ENCODE peak calls at places on chromosomes 3 and 15, in five cellular contexts. E is Right ventricle myocardium superior; G is CD4-positive, CD25-positive, alpha-beta regulatory T cell; I is IMR-90; A is CD4-positive, alpha-beta memory T cell. R is an unnamed sample.

GRCh38 chr3:24832878-24833277 is 338.2 kb upstream of the THRB start:
- DNase-seq in I (no peak), G (no peak), A (no peak), E (no peak), R (no peak)

GRCh38 chr3:23916886-23917815 is at the start of the genes NKIRAS1 and RPL15:
- DNase-seq in G (peak), A (peak), E (peak), I (peak), R (peak)

GRCh38 chr3:44995142-44995770 is 19.2 kb downstream of the EXOSC7 start:
- DNase-seq in G (no peak), A (no peak), E (no peak), I (peak), R (no peak)

GRCh38 chr3:175980731-175981130 is 1121.6 kb downstream of the NAALADL2 start:
- DNase-seq in A (no peak), E (no peak), G (no peak), I (peak), R (no peak)

GRCh38 chr3:175192536-175192935 is 333.4 kb downstream of the NAALADL2 start:
- DNase-seq in G (no peak), I (peak), E (no peak), A (no peak), R (no peak)

GRCh38 chr3:130997291-130997690 is 29.3 kb downstream of the ASTE1 start:
- DNase-seq in G (no peak), A (no peak), E (no peak), I (no peak), R (no peak)

GRCh38 chr3:144112437-144112836 is 140.8 kb downstream of the DIPK2A start:
- DNase-seq in E (no peak), A (no peak), I (no peak), G (no peak), R (no peak)

GRCh38 chr15:97156739-97157265 is 803.7 kb upstream of the ARRDC4 start:
- DNase-seq in G (no peak), E (no peak), I (no peak), A (no peak), R (no peak)

GRCh38 chr3:184558726-184559125 is 2.9 kb upstream of the EPHB3 start:
- DNase-seq in G (no peak), E (no peak), A (no peak), I (no peak), R (no peak)

GRCh38 chr3:108479212-108479611 is 31.2 kb downstream of the MYH15 start:
- DNase-seq in I (no peak), E (no peak), G (no peak), A (no peak), R (no peak)

GRCh38 chr3:126914226-126914625 is 68.7 kb upstream of the PLXNA1 start:
- DNase-seq in I (no peak), E (no peak), G (no peak), A (no peak), R (no peak)

GRCh38 chr15:100762913-100763627 is 116.6 kb upstream of the ALDH1A3 start:
- DNase-seq in A (no peak), I (peak), G (no peak), E (no peak), R (no peak)

GRCh38 chr15:39381517-39381916 is 199.4 kb upstream of the THBS1 start:
- DNase-seq in I (no peak), E (no peak), A (no peak), G (no peak), R (no peak)

GRCh38 chr15:66390670-66391069 is 4.0 kb downstream of the MAP2K1 start:
- DNase-seq in I (no peak), G (peak), E (no peak), A (peak), R (peak)

GRCh38 chr3:194023501-194024280 is 112.3 kb upstream of the HES1 start:
- DNase-seq in G (no peak), E (no peak), I (no peak), A (no peak), R (no peak)

GRCh38 chr15:34969340-34970097 is at the start of gene AQR:
- DNase-seq in G (peak), A (peak), I (peak), E (peak), R (peak)

GRCh38 chr3:171415070-171415469 is 45.1 kb downstream of the TNIK start:
- DNase-seq in G (no peak), E (no peak), A (no peak), I (peak), R (no peak)

GRCh38 chr15:90481023-90481422 is 48.7 kb upstream of the CRTC3 start:
- DNase-seq in G (no peak), E (no peak), I (no peak), A (peak), R (peak)

GRCh38 chr3:13689373-13690265 is 140.7 kb downstream of the FBLN2 start:
- DNase-seq in I (no peak), E (no peak), A (no peak), G (no peak), R (no peak)

GRCh38 chr15:70258369-70259029 is 160.8 kb upstream of the TLE3 start:
- DNase-seq in A (peak), G (no peak), E (no peak), I (no peak), R (peak)

GRCh38 chr3:42846682-42847522 is 28.8 kb downstream of the CYP8B1 start:
- DNase-seq in I (no peak), E (peak), A (no peak), G (no peak), R (peak)

GRCh38 chr15:85137507-85138175 is 156.0 kb downstream of the PDE8A start:
- DNase-seq in A (no peak), G (no peak), I (peak), E (no peak), R (no peak)

GRCh38 chr3:123739754-123740153 is 144.4 kb downstream of the MYLK start:
- DNase-seq in A (no peak), I (peak), G (no peak), E (no peak), R (no peak)

GRCh38 chr3:111785034-111785433 is 74.0 kb upstream of the PHLDB2 start:
- DNase-seq in G (no peak), A (no peak), I (no peak), E (no peak), R (no peak)

GRCh38 chr3:40079203-40079844 is 230.2 kb upstream of the EIF1B start:
- DNase-seq in A (no peak), I (peak), E (no peak), G (no peak), R (no peak)

GRCh38 chr3:49387721-49388120 is 24.1 kb downstream of the RHOA start:
- DNase-seq in E (no peak), G (no peak), A (no peak), I (peak), R (no peak)

GRCh38 chr3:128770387-128770786 is 44.4 kb downstream of the RAB7A start:
- DNase-seq in I (no peak), A (no peak), G (no peak), E (no peak), R (no peak)